ENCODE peak calls at places on chromosome 12, in seven cellular contexts. N is stimulated activated naive CD4-positive, alpha-beta T cell; Z is Ammon's horn; B is AG08395; P is C1 segment of cervical spinal cord; S is HTR-8/SVneo; M is GM23248. O is an unnamed sample.

GRCh38 chr12:119302334-119303132 is 32.0 kb upstream of the CCDC60 start:
- DNase-seq in P (no peak), M (no peak), B (no peak), S (no peak), N (no peak), Z (peak; percentile 18), O (no peak)

GRCh38 chr12:52949413-52950331 is 754 bp downstream of the KRT18 start:
- DNase-seq in S (peak; percentile 93), Z (no peak), P (no peak), N (no peak), B (no peak), M (peak; percentile 85), O (no peak)

GRCh38 chr12:74021937-74022336 is 515.7 kb upstream of the ATXN7L3B start:
- DNase-seq in B (peak; percentile 2), Z (peak; percentile 68), S (peak; percentile 31), N (no peak), P (peak; percentile 28), M (peak; percentile 28), O (no peak)

GRCh38 chr12:40312982-40313576 is 88.3 kb downstream of the LRRK2 start:
- DNase-seq in M (peak; percentile 57), Z (no peak), P (no peak), B (peak; percentile 38), S (no peak), N (no peak), O (no peak)

GRCh38 chr12:23083267-23083666 is 458.3 kb downstream of the ETNK1 start:
- DNase-seq in P (no peak), Z (no peak), M (peak; percentile 64), B (no peak), S (no peak), N (no peak), O (no peak)

GRCh38 chr12:60174914-60175313 is 579.1 kb downstream of the SLC16A7 start:
- DNase-seq in P (no peak), Z (no peak), B (no peak), S (no peak), M (peak; percentile 39), N (no peak), O (no peak)

GRCh38 chr12:123064356-123064755 is 83.9 kb downstream of the ARL6IP4 start:
- DNase-seq in M (no peak), Z (peak; percentile 80), S (no peak), B (no peak), N (no peak), P (peak; percentile 72), O (no peak)

GRCh38 chr12:118751355-118751754 is 230.0 kb upstream of the SRRM4 start:
- DNase-seq in M (no peak), S (no peak), P (no peak), Z (no peak), B (no peak), N (no peak), O (no peak)

GRCh38 chr12:49098035-49098451 is 3.4 kb upstream of the DHH start:
- DNase-seq in N (peak; percentile 14), M (peak; percentile 50), B (peak; percentile 63), S (peak; percentile 53), Z (peak; percentile 57), P (peak; percentile 49), O (peak; percentile 64)

GRCh38 chr12:66678640-66679268 is at the start of gene GRIP1:
- DNase-seq in S (no peak), N (no peak), Z (peak; percentile 55), P (no peak), B (no peak), M (no peak), O (no peak)

GRCh38 chr12:130073721-130074120 is 88.5 kb upstream of the FZD10 start:
- DNase-seq in B (no peak), S (no peak), M (no peak), Z (no peak), P (no peak), N (no peak), O (no peak)

GRCh38 chr12:12976366-12976765 is 23.7 kb downstream of the HEBP1 start:
- DNase-seq in P (no peak), N (no peak), M (peak; percentile 98), Z (peak; percentile 45), S (no peak), B (peak; percentile 91), O (no peak)

GRCh38 chr12:12731178-12731577 is 14.0 kb downstream of the CDKN1B start:
- DNase-seq in Z (no peak), B (no peak), M (no peak), P (no peak), S (no peak), N (no peak), O (no peak)

GRCh38 chr12:18224745-18225144 is 36.6 kb upstream of the PIK3C2G start:
- DNase-seq in N (no peak), S (peak; percentile 6), Z (peak; percentile 25), B (peak; percentile 10), P (no peak), M (peak; percentile 68), O (no peak)

GRCh38 chr12:31874961-31875608 is 84.1 kb upstream of the RESF1 start:
- DNase-seq in P (no peak), N (peak; percentile 54), Z (no peak), S (peak; percentile 25), M (peak; percentile 50), B (peak; percentile 21), O (no peak)